ENCODE peak calls at places on chromosomes 13 and 19, in six cellular contexts. B is NCI-H2171; K is BE2C; Q is activated CD4-positive, alpha-beta T cell treated with anti-CD3 and anti-CD28 coated beads for 48 hours; F is prostate gland; E is A172. N is an unnamed sample.

GRCh38 chr13:29428310-29428991 is 167.0 kb downstream of the SLC7A1 start:
- DNase-seq in F (peak), K (peak), B (no peak), E (no peak), Q (peak), N (peak)

GRCh38 chr19:4130635-4131438 is 6.9 kb upstream of the MAP2K2 start:
- DNase-seq in F (no peak), K (no peak), Q (no peak), E (peak), B (no peak), N (no peak)

GRCh38 chr13:112447306-112447705 is 71.2 kb downstream of the SPACA7 start:
- DNase-seq in E (no peak), Q (no peak), F (no peak), B (no peak), K (no peak), N (no peak)

GRCh38 chr19:35729763-35730162 is 12.0 kb downstream of the KMT2B start:
- DNase-seq in E (no peak), B (no peak), Q (no peak), F (no peak), K (no peak), N (no peak)

GRCh38 chr13:24355103-24355502 is 45.7 kb downstream of the C1QTNF9 start:
- DNase-seq in B (no peak), K (no peak), Q (no peak), F (no peak), E (no peak), N (no peak)

GRCh38 chr13:110777251-110777820 is 63.8 kb downstream of the ING1 start:
- DNase-seq in E (no peak), K (no peak), B (no peak), F (no peak), Q (no peak), N (no peak)

GRCh38 chr19:1131718-1132552 is 28.1 kb downstream of the GPX4 start:
- DNase-seq in K (peak), Q (peak), E (peak), B (no peak), F (peak), N (no peak)

GRCh38 chr19:11657307-11657706 is 60.0 kb downstream of the ZNF627 start:
- DNase-seq in B (no peak), F (no peak), K (no peak), Q (no peak), E (no peak), N (no peak)

GRCh38 chr19:53865918-53866696 is 1.6 kb upstream of the MYADM start:
- DNase-seq in F (peak), Q (peak), B (no peak), K (peak), E (peak), N (no peak)

GRCh38 chr13:38283346-38283745 is 66.3 kb upstream of the UFM1 start:
- DNase-seq in Q (no peak), F (no peak), B (no peak), K (no peak), E (no peak), N (no peak)

GRCh38 chr19:19900124-19900523 is 622 bp upstream of the ZNF93 start:
- DNase-seq in B (peak), K (no peak), F (no peak), E (peak), Q (no peak), N (no peak)

GRCh38 chr19:50465986-50466771 is 10.1 kb upstream of the EMC10 start:
- DNase-seq in F (no peak), B (no peak), E (no peak), Q (no peak), K (peak), N (peak)

GRCh38 chr13:100797921-100798320 is 123.3 kb upstream of the TMTC4 start:
- DNase-seq in E (no peak), B (no peak), K (no peak), F (no peak), Q (no peak), N (no peak)

GRCh38 chr19:52522555-52522954 is 4.9 kb upstream of the ZNF808 start:
- DNase-seq in E (no peak), F (no peak), K (no peak), B (no peak), Q (no peak), N (no peak)

GRCh38 chr13:54387607-54388006 is 1359.0 kb downstream of the OLFM4 start:
- DNase-seq in Q (no peak), E (no peak), K (no peak), B (no peak), F (no peak), N (no peak)

GRCh38 chr19:15264061-15264932 is 32.0 kb upstream of the EPHX3 start:
- DNase-seq in K (peak), E (no peak), Q (peak), B (peak), F (peak), N (peak)

GRCh38 chr13:103134271-103134670 is 68.1 kb upstream of the SLC10A2 start:
- DNase-seq in E (no peak), K (no peak), B (no peak), F (no peak), Q (no peak), N (no peak)

GRCh38 chr13:47114030-47114429 is 217.2 kb upstream of the HTR2A start:
- DNase-seq in Q (no peak), E (peak), B (no peak), F (no peak), K (no peak), N (no peak)

GRCh38 chr13:84352946-84353345 is 470.7 kb upstream of the SLITRK1 start:
- DNase-seq in Q (no peak), F (no peak), E (no peak), K (no peak), B (no peak), N (no peak)

GRCh38 chr13:51801631-51802099 is 2.3 kb downstream of the DHRS12 start:
- DNase-seq in F (peak), K (no peak), B (no peak), Q (no peak), E (peak), N (no peak)

GRCh38 chr13:110340812-110341444 is 33.8 kb downstream of the COL4A2 start:
- DNase-seq in Q (peak), K (no peak), B (no peak), F (peak), E (peak), N (no peak)

GRCh38 chr19:35585844-35586243 is at the start of gene PMIS2:
- DNase-seq in E (peak), B (no peak), K (peak), Q (peak), F (no peak), N (peak)

GRCh38 chr13:78060966-78061365 is 142.3 kb upstream of the EDNRB start:
- DNase-seq in F (no peak), E (peak), B (no peak), K (peak), Q (no peak), N (no peak)

GRCh38 chr13:40874138-40874776 is 84.8 kb downstream of the SLC25A15 start:
- DNase-seq in F (no peak), K (no peak), E (no peak), Q (no peak), B (no peak), N (no peak)

GRCh38 chr19:47228168-47228936 is 2.6 kb downstream of the BBC3 start:
- DNase-seq in Q (peak), B (no peak), F (no peak), E (peak), K (peak), N (no peak)

GRCh38 chr19:1512671-1513491 is at the start of gene ADAMTSL5:
- DNase-seq in K (peak), Q (peak), E (peak), F (no peak), B (no peak), N (no peak)

GRCh38 chr13:46168818-46169217 is 13.2 kb downstream of the LCP1 start:
- DNase-seq in B (no peak), F (no peak), E (no peak), Q (no peak), K (no peak), N (no peak)

GRCh38 chr13:45167611-45168554 is 33.0 kb downstream of the KCTD4 start:
- DNase-seq in E (peak), F (peak), B (no peak), K (no peak), Q (no peak), N (no peak)

GRCh38 chr13:105465251-105465650 is 1070.2 kb downstream of the EFNB2 start:
- DNase-seq in Q (no peak), B (no peak), E (no peak), K (no peak), F (no peak), N (no peak)

GRCh38 chr19:14566712-14567077 is 5.2 kb downstream of the NDUFB7 start:
- DNase-seq in Q (no peak), K (no peak), E (no peak), B (no peak), F (no peak), N (no peak)

GRCh38 chr13:48431431-48431830 is 18.5 kb upstream of the LPAR6 start:
- DNase-seq in Q (no peak), E (no peak), F (no peak), B (no peak), K (no peak), N (no peak)

GRCh38 chr19:6359517-6359916 is 1.8 kb upstream of the CLPP start:
- DNase-seq in E (no peak), K (no peak), Q (no peak), F (no peak), B (no peak), N (no peak)

GRCh38 chr19:35153701-35154534 is 617 bp upstream of the FXYD5 start:
- DNase-seq in F (no peak), K (peak), Q (peak), B (peak), E (no peak), N (no peak)

GRCh38 chr13:27556109-27556508 is 64.2 kb downstream of the LNX2 start:
- DNase-seq in K (no peak), E (peak), F (no peak), Q (no peak), B (no peak), N (no peak)

GRCh38 chr13:31009166-31009565 is 76.7 kb downstream of the TEX26 start:
- DNase-seq in E (no peak), F (no peak), Q (no peak), K (no peak), B (no peak), N (no peak)

GRCh38 chr19:1146418-1146711 is 27.7 kb downstream of the SBNO2 start:
- DNase-seq in Q (no peak), B (no peak), F (no peak), E (no peak), K (no peak), N (no peak)